ENCODE peak calls at places on chromosomes 3 and 15, in four cellular contexts. One of them, this sample, is unnamed.

GRCh38 chr3:36444909-36445308 is 64.6 kb downstream of the STAC start:
- DNase-seq in neural crest cell: no peak
- DNase-seq in ovary: no peak
- DNase-seq in GM10248: no peak
- DNase-seq in this sample: peak; percentile 29

GRCh38 chr3:148158210-148158609 is 539.5 kb upstream of the AGTR1 start:
- DNase-seq in neural crest cell: no peak
- DNase-seq in ovary: no peak
- DNase-seq in GM10248: no peak
- DNase-seq in this sample: peak; percentile 85

GRCh38 chr3:159732172-159733111 is 256.2 kb upstream of the IL12A start:
- DNase-seq in neural crest cell: no peak
- DNase-seq in ovary: no peak
- DNase-seq in GM10248: no peak
- DNase-seq in this sample: peak; percentile 73

GRCh38 chr3:11733914-11734313 is 90.2 kb upstream of the VGLL4 start:
- DNase-seq in neural crest cell: no peak
- DNase-seq in ovary: no peak
- DNase-seq in GM10248: no peak
- DNase-seq in this sample: no peak

GRCh38 chr15:70704166-70704565 is 59.2 kb downstream of the UACA start:
- DNase-seq in neural crest cell: no peak
- DNase-seq in ovary: no peak
- DNase-seq in GM10248: no peak
- DNase-seq in this sample: no peak

GRCh38 chr3:106560451-106560966 is 691.7 kb upstream of the CBLB start:
- DNase-seq in neural crest cell: no peak
- DNase-seq in ovary: no peak
- DNase-seq in GM10248: no peak
- DNase-seq in this sample: peak; percentile 79

GRCh38 chr3:31077021-31077601 is 182.7 kb upstream of the GADL1 start:
- DNase-seq in neural crest cell: no peak
- DNase-seq in ovary: no peak
- DNase-seq in GM10248: no peak
- DNase-seq in this sample: peak; percentile 85

GRCh38 chr3:114551770-114552526 is 258.1 kb downstream of the TIGIT start:
- DNase-seq in neural crest cell: no peak
- DNase-seq in ovary: no peak
- DNase-seq in GM10248: no peak
- DNase-seq in this sample: peak; percentile 78

GRCh38 chr3:46861996-46862688 is 1.1 kb downstream of the MYL3 start:
- DNase-seq in neural crest cell: no peak
- DNase-seq in ovary: peak; percentile 8
- DNase-seq in GM10248: no peak
- DNase-seq in this sample: no peak

GRCh38 chr3:126850370-126851085 is 132.4 kb upstream of the PLXNA1 start:
- DNase-seq in neural crest cell: no peak
- DNase-seq in ovary: no peak
- DNase-seq in GM10248: no peak
- DNase-seq in this sample: no peak

GRCh38 chr3:102532901-102533300 is 98.1 kb downstream of the ZPLD1 start:
- DNase-seq in neural crest cell: no peak
- DNase-seq in ovary: no peak
- DNase-seq in GM10248: no peak
- DNase-seq in this sample: no peak

GRCh38 chr3:12750658-12751071 is 8.4 kb downstream of the TMEM40 start:
- DNase-seq in neural crest cell: no peak
- DNase-seq in ovary: no peak
- DNase-seq in GM10248: no peak
- DNase-seq in this sample: peak; percentile 79

GRCh38 chr3:13268961-13269391 is 151.1 kb downstream of the NUP210 start:
- DNase-seq in neural crest cell: no peak
- DNase-seq in ovary: no peak
- DNase-seq in GM10248: no peak
- DNase-seq in this sample: no peak

GRCh38 chr3:72567474-72567873 is 280.8 kb downstream of the SHQ1 start:
- DNase-seq in neural crest cell: no peak
- DNase-seq in ovary: no peak
- DNase-seq in GM10248: no peak
- DNase-seq in this sample: no peak

GRCh38 chr15:25784876-25785642 is 78.1 kb downstream of the ATP10A start:
- DNase-seq in neural crest cell: no peak
- DNase-seq in ovary: no peak
- DNase-seq in GM10248: no peak
- DNase-seq in this sample: no peak

GRCh38 chr3:59540696-59541095 is 490.9 kb upstream of the CFAP20DC start:
- DNase-seq in neural crest cell: no peak
- DNase-seq in ovary: no peak
- DNase-seq in GM10248: peak; percentile 37
- DNase-seq in this sample: no peak

GRCh38 chr3:182092662-182093262 is 381.0 kb downstream of the SOX2 start:
- DNase-seq in neural crest cell: peak; percentile 2
- DNase-seq in ovary: no peak
- DNase-seq in GM10248: peak; percentile 5
- DNase-seq in this sample: no peak

GRCh38 chr3:23915537-23916108 is 1.2 kb downstream of the NKIRAS1 start:
- DNase-seq in neural crest cell: no peak
- DNase-seq in ovary: no peak
- DNase-seq in GM10248: no peak
- DNase-seq in this sample: no peak

GRCh38 chr3:32405711-32406323 is 14.2 kb downstream of the CMTM7 start:
- DNase-seq in neural crest cell: no peak
- DNase-seq in ovary: no peak
- DNase-seq in GM10248: no peak
- DNase-seq in this sample: no peak

GRCh38 chr3:2536575-2536974 is 437.9 kb downstream of the CNTN4 start:
- DNase-seq in neural crest cell: no peak
- DNase-seq in ovary: no peak
- DNase-seq in GM10248: no peak
- DNase-seq in this sample: no peak

GRCh38 chr3:183584246-183584913 is 28.9 kb upstream of the KLHL6 start:
- DNase-seq in neural crest cell: no peak
- DNase-seq in ovary: peak; percentile 73
- DNase-seq in GM10248: no peak
- DNase-seq in this sample: no peak

GRCh38 chr3:138850151-138850550 is 15.4 kb upstream of the PIK3CB start:
- DNase-seq in neural crest cell: no peak
- DNase-seq in ovary: no peak
- DNase-seq in GM10248: no peak
- DNase-seq in this sample: peak; percentile 8

GRCh38 chr15:69475769-69476358 is 23.2 kb downstream of the RPLP1 start:
- DNase-seq in neural crest cell: peak; percentile 83
- DNase-seq in ovary: peak; percentile 79
- DNase-seq in GM10248: peak; percentile 70
- DNase-seq in this sample: peak; percentile 72

GRCh38 chr3:98705694-98706093 is 57.4 kb upstream of the ST3GAL6 start:
- DNase-seq in neural crest cell: no peak
- DNase-seq in ovary: no peak
- DNase-seq in GM10248: no peak
- DNase-seq in this sample: peak; percentile 32
- TF ChIP-seq CTCF in neural crest cell: no peak
- TF ChIP-seq CTCF in ovary: no peak
- TF ChIP-seq CTCF in GM10248: no peak
- TF ChIP-seq CTCF in this sample: peak; percentile 22

GRCh38 chr3:19226516-19226915 is 78.2 kb downstream of the KCNH8 start:
- DNase-seq in neural crest cell: no peak
- DNase-seq in ovary: no peak
- DNase-seq in GM10248: no peak
- DNase-seq in this sample: no peak

GRCh38 chr3:19232566-19232965 is 84.3 kb downstream of the KCNH8 start:
- DNase-seq in neural crest cell: no peak
- DNase-seq in ovary: no peak
- DNase-seq in GM10248: no peak
- DNase-seq in this sample: peak; percentile 80

GRCh38 chr3:19231792-19232461 is 83.6 kb downstream of the KCNH8 start:
- DNase-seq in neural crest cell: no peak
- DNase-seq in ovary: no peak
- DNase-seq in GM10248: no peak
- DNase-seq in this sample: no peak

DNA sequence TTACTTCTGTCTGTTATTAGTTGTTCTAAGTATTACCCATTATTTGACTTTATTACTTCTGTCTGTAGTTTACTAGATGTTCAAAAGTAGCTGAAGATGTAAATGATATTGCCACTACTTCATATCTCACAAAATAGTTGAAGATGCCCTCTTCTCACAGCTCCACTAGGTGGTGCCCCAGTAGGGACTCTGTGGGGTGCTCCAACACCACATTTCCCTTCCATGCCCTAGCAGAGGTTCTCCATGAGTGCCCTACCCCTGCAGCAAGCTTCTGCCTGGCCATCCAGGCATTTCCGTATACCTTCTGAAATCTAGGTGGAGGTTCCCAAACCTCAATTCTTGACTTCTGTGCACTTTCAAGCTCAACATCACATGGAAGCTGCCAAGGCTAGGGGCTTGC is 80.8 kb downstream of the KCNH8 start:
- DNase-seq in neural crest cell: no peak
- DNase-seq in ovary: no peak
- DNase-seq in GM10248: no peak
- DNase-seq in this sample: peak; percentile 12
- TF ChIP-seq CTCF in neural crest cell: no peak
- TF ChIP-seq CTCF in ovary: no peak
- TF ChIP-seq CTCF in GM10248: no peak
- TF ChIP-seq CTCF in this sample: no peak

GRCh38 chr15:87716422-87716821 is 540.1 kb downstream of the NTRK3 start:
- DNase-seq in neural crest cell: no peak
- DNase-seq in ovary: no peak
- DNase-seq in GM10248: no peak
- DNase-seq in this sample: no peak
- TF ChIP-seq CTCF in neural crest cell: no peak
- TF ChIP-seq CTCF in ovary: no peak
- TF ChIP-seq CTCF in GM10248: no peak
- TF ChIP-seq CTCF in this sample: no peak

GRCh38 chr3:120071259-120071658 is 23.0 kb downstream of the GSK3B start:
- DNase-seq in neural crest cell: no peak
- DNase-seq in ovary: no peak
- DNase-seq in GM10248: no peak
- DNase-seq in this sample: no peak

GRCh38 chr3:120070263-120070981 is 23.8 kb downstream of the GSK3B start:
- DNase-seq in neural crest cell: no peak
- DNase-seq in ovary: no peak
- DNase-seq in GM10248: no peak
- DNase-seq in this sample: no peak

GRCh38 chr3:120077726-120078125 is 16.5 kb downstream of the GSK3B start:
- DNase-seq in neural crest cell: no peak
- DNase-seq in ovary: no peak
- DNase-seq in GM10248: no peak
- DNase-seq in this sample: no peak

GRCh38 chr3:120067090-120067489 is 27.2 kb downstream of the GSK3B start:
- DNase-seq in neural crest cell: no peak
- DNase-seq in ovary: no peak
- DNase-seq in GM10248: no peak
- DNase-seq in this sample: no peak

DNA sequence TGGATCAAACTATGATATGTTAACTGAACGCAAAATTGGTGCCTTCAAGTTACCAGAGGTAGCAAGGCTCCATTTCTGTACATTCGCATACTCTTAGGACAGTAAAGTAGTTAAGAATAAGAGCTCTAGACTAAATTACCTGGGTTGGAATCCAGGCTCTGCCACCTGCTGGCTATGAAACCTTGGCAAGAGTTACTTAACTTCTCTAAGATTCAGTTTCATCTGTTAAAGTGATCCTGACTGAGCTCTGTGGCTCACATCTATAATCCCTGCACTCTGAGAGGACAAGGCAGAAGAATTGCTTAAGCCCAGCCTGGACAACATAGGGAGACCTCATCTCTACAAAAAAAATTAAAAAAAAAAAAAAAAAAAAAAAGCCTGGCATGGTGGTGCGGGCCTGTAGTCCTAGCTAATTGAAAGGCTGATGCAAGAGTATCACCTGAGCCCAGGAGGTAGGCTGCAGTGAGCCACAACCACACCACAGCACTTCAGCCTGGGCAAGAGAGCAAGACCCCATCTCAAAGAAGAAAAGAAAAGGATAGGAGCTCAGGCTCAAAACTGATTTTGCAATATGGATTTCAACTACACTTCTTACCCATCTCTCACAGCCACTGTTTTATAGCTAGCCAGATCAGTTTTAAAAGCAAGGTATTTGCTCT is 21.3 kb downstream of the GSK3B start:
- DNase-seq in neural crest cell: no peak
- DNase-seq in ovary: no peak
- DNase-seq in GM10248: no peak
- DNase-seq in this sample: peak; percentile 19
- TF ChIP-seq CTCF in neural crest cell: no peak
- TF ChIP-seq CTCF in ovary: no peak
- TF ChIP-seq CTCF in GM10248: no peak
- TF ChIP-seq CTCF in this sample: no peak

This sample was measured in MCF 10A.